ENCODE peak calls at places on chromosomes 13 and 19, in four cellular contexts. H is K562, M is HCT116, F is HepG2. V is an unnamed sample. For H3K4me1, the result is how much of the 10 kb centered on the place peaks cover.

GRCh38 chr19:13723206-13723605 is 41.1 kb upstream of the MRI1 start:
- DNase-seq in M (no peak), H (no peak), F (no peak), V (no peak)

GRCh38 chr19:23770672-23771250 is 12.1 kb upstream of the ZNF681 start:
- DNase-seq in F (no peak), M (no peak), H (no peak), V (no peak)

GRCh38 chr13:49938921-49939320 is 2.8 kb upstream of the SPRYD7 start:
- DNase-seq in H (no peak), F (peak), M (no peak), V (no peak)

GRCh38 chr19:31890230-31890629 is 455.2 kb upstream of the ZNF507 start:
- DNase-seq in H (peak), F (no peak), M (no peak), V (no peak)

GRCh38 chr19:33621065-33621785 is 528 bp upstream of the CHST8 start:
- DNase-seq in F (no peak), M (no peak), H (no peak), V (no peak)

GRCh38 chr13:73715114-73715909 is 418.9 kb downstream of the KLF12 start:
- DNase-seq in M (no peak), H (no peak), F (no peak), V (no peak)

GRCh38 chr19:11279505-11280236 is 16.3 kb upstream of the TSPAN16 start:
- DNase-seq in F (no peak), M (no peak), H (no peak), V (no peak)

GRCh38 chr19:2167896-2168618 is 4.3 kb downstream of the DOT1L start:
- DNase-seq in H (no peak), M (no peak), F (peak), V (no peak)

GRCh38 chr13:88895261-88895941 is 1224.2 kb downstream of the SLITRK5 start:
- DNase-seq in M (no peak), F (no peak), H (no peak), V (no peak)

GRCh38 chr19:15400521-15401396 is 18.0 kb downstream of the AKAP8L start:
- DNase-seq in H (no peak), M (no peak), F (no peak), V (no peak)

GRCh38 chr13:21675095-21676007 is 4.5 kb downstream of the FGF9 start:
- DNase-seq in H (no peak), F (no peak), M (no peak), V (no peak)

GRCh38 chr19:1933942-1934341 is 7.0 kb upstream of the CSNK1G2 start:
- DNase-seq in M (no peak), F (no peak), H (no peak), V (no peak)

GRCh38 chr19:18967358-18968146 is 26.5 kb upstream of the HOMER3 start:
- DNase-seq in F (no peak), M (no peak), H (no peak), V (no peak)

GRCh38 chr13:103878891-103879605 is 812.8 kb upstream of the SLC10A2 start:
- DNase-seq in F (no peak), M (no peak), H (no peak), V (no peak)

GRCh38 chr13:21071894-21072293 is 10.5 kb upstream of the LATS2 start:
- DNase-seq in H (no peak), M (no peak), F (no peak), V (no peak)

GRCh38 chr19:782195-783043 is 14.8 kb upstream of the PTBP1 start:
- DNase-seq in F (peak), M (no peak), H (no peak), V (no peak)

GRCh38 chr19:44592451-44592890 is 20.9 kb upstream of the IGSF23 start:
- DNase-seq in F (no peak), M (no peak), H (no peak), V (no peak)

GRCh38 chr19:11141937-11142527 is 13.6 kb downstream of the SPC24 start:
- DNase-seq in F (peak), M (no peak), H (no peak), V (no peak)

GRCh38 chr19:13118424-13119193 is 545 bp downstream of the NACC1 start:
- DNase-seq in M (no peak), H (peak), F (peak), V (no peak)

GRCh38 chr13:60392136-60392535 is 4.9 kb upstream of the TDRD3 start:
- DNase-seq in M (no peak), F (no peak), H (no peak), V (no peak)

GRCh38 chr13:101985321-101985720 is 416.5 kb downstream of the FGF14 start:
- DNase-seq in F (no peak), H (no peak), M (no peak), V (no peak)

GRCh38 chr19:50277966-50278580 is 51.1 kb downstream of the KCNC3 start:
- DNase-seq in M (no peak), H (no peak), F (no peak), V (no peak)

GRCh38 chr19:14497347-14497921 is 1.5 kb upstream of the GIPC1 start:
- DNase-seq in M (no peak), F (peak), H (no peak), V (no peak)

GRCh38 chr13:33927315-33927714 is 109.4 kb downstream of the RFC3 start:
- DNase-seq in F (no peak), M (no peak), H (no peak), V (no peak)

GRCh38 chr13:27401210-27401609 is 23.2 kb upstream of the GTF3A start:
- DNase-seq in H (no peak), M (no peak), F (no peak), V (no peak)

GRCh38 chr19:14525729-14526128 is 3.7 kb upstream of the TECR start:
- DNase-seq in M (no peak), H (no peak), F (no peak), V (no peak)

GRCh38 chr19:32916969-32917611 is 47.5 kb upstream of the SLC7A9 start:
- DNase-seq in F (no peak), M (no peak), H (no peak), V (no peak)

GRCh38 chr19:50025022-50025793 is at the start of gene VRK3:
- DNase-seq in H (peak), M (peak), F (peak), V (peak)

GRCh38 chr19:15280048-15280725 is 47.9 kb upstream of the EPHX3 start:
- DNase-seq in M (no peak), F (no peak), H (no peak), V (no peak)

GRCh38 chr19:48990400-48990799 is 2.7 kb downstream of the GYS1 start:
- DNase-seq in M (no peak), F (no peak), H (no peak), V (no peak)

GRCh38 chr19:5125797-5126497 is 157.0 kb downstream of the KDM4B start:
- DNase-seq in H (no peak), F (no peak), M (no peak), V (no peak)

GRCh38 chr19:55585658-55586339 is 5.2 kb upstream of the ZNF579 start:
- DNase-seq in F (peak), H (peak), M (no peak), V (no peak)
- TF ChIP-seq SIN3A in F (peak), H (no peak), M (no peak), V (no peak)

GRCh38 chr13:95957331-95957730 is 95.9 kb downstream of the UGGT2 start:
- DNase-seq in H (no peak), M (no peak), F (no peak), V (no peak)
- H3K4me1 ChIP-seq in H (under half), M (under half), F (under half), V (under half)

GRCh38 chr13:51287758-51288157 is 51.7 kb upstream of the SERPINE3 start:
- DNase-seq in H (no peak), M (no peak), F (no peak), V (no peak)
- TF ChIP-seq TCF7L2 in H (no peak), M (no peak), F (no peak), V (no peak)

GRCh38 chr19:47110521-47111080 is 3.0 kb downstream of the ZC3H4 start:
- DNase-seq in F (no peak), M (no peak), H (peak), V (no peak)
- TF ChIP-seq SIN3A in F (peak), M (no peak), H (peak), V (no peak)

DNA sequence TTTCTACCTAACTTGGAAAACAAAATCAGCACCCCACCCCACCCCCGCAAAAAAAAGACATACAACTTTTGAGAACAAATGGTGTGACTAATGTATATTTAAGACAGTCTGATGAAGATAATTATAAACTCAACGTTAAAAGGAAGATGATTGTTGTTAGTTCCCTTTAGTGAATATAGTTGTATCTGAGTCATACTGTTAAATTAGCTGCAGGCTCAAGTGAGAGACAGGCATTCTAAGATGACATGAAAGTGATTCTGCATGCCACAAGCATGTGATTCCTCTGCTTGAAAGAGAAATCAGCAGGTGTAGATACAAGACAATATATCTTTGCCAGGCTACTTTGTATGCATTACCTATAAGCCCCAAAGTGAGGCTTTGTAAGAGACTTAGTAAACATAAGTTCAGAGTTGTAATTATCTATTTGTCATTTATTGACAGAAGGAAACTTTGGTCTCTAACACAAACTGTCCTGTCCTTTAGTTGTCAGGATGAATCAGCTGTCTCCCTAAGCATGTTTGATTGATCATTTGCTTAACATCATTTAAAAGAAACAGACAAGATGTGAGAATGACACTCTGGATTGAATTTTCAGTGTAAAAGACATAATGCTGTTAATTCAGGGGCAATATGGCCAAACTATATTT is 319.4 kb upstream of the HTR2A start:
- DNase-seq in F (no peak), M (no peak), H (no peak), V (peak)
- H3K4me1 ChIP-seq in F (under half), M (under half), H (under half), V (under half)

GRCh38 chr13:36362251-36362650 is 16.1 kb upstream of the SPART start:
- DNase-seq in F (no peak), H (no peak), M (no peak), V (no peak)
- TF ChIP-seq TCF7L2 in F (no peak), H (no peak), M (no peak), V (no peak)

GRCh38 chr13:99984463-99985242 is 3.1 kb downstream of the ZIC2 start:
- DNase-seq in F (no peak), M (no peak), H (no peak), V (no peak)

GRCh38 chr13:99986751-99987150 is 5.2 kb downstream of the ZIC2 start:
- DNase-seq in M (no peak), H (no peak), F (no peak), V (no peak)

GRCh38 chr13:99985243-99985874 is 3.8 kb downstream of the ZIC2 start:
- DNase-seq in M (no peak), F (no peak), H (no peak), V (no peak)

GRCh38 chr13:99987180-99988047 is 5.8 kb downstream of the ZIC2 start:
- DNase-seq in F (no peak), H (no peak), M (no peak), V (no peak)

GRCh38 chr13:99985886-99986527 is 4.4 kb downstream of the ZIC2 start:
- DNase-seq in H (no peak), M (no peak), F (no peak), V (no peak)
- TF ChIP-seq SIN3A in H (no peak), M (no peak), F (no peak), V (no peak)

GRCh38 chr19:7177926-7178325 is 108.4 kb downstream of the ZNF557 start:
- DNase-seq in H (no peak), F (no peak), M (no peak), V (no peak)
- H3K4me1 ChIP-seq in H (under half), F (under half), M (under half), V (under half)

DNA sequence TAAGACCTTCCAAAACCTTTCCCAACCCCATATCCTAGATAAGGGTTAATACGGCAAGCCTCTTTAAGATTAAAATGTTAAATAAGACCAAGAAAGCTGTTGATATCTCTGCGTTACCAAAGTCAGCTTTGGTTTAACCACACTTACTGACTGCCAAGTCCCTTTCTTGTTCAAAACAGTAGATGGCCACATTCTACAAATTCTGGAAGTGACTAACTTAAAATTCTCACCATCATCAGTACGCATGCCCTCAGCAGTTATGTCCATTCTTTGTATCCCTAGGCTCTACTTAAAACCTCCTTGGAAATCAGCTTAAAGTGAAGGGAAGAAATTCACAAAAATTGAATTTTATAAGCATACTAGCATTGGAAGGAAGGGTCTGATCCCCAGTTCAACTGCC is 23.6 kb downstream of the SOHLH2 start:
- DNase-seq in H (no peak), F (no peak), M (no peak), V (no peak)
- TF ChIP-seq TCF7L2 in H (no peak), F (no peak), M (no peak), V (no peak)

GRCh38 chr13:66915596-66916185 is 314.4 kb downstream of the PCDH9 start:
- DNase-seq in M (no peak), F (no peak), H (no peak), V (no peak)
- TF ChIP-seq SIN3A in M (no peak), F (no peak), H (no peak), V (no peak)

V was measured in Panc1.